ENCODE peak calls at places on chromosomes 5 and 9, in nine cellular contexts. S, E, T, Y, B, W, L, I and H are unnamed samples.

GRCh38 chr5:72110401-72111013 is 3.2 kb downstream of the MAP1B start:
- DNase-seq in I (no peak), T (no peak), E (no peak), L (no peak), S (no peak), Y (no peak), B (no peak), W (no peak), H (no peak)

GRCh38 chr9:113807173-113808061 is 68.7 kb upstream of the ZNF618 start:
- DNase-seq in S (peak; percentile 57), I (peak; percentile 53), B (peak; percentile 56), E (no peak), W (peak; percentile 43), T (peak; percentile 53), Y (peak; percentile 60), L (peak; percentile 75), H (peak; percentile 80)

GRCh38 chr5:82622205-82622604 is 344.1 kb upstream of the RPS23 start:
- DNase-seq in W (no peak), Y (no peak), S (no peak), I (no peak), L (no peak), B (no peak), T (no peak), E (no peak), H (no peak)

GRCh38 chr5:43068037-43068436 is 27.9 kb upstream of the ANXA2R start:
- DNase-seq in E (no peak), B (no peak), Y (no peak), W (no peak), I (no peak), L (no peak), T (no peak), S (no peak), H (no peak)

GRCh38 chr9:129202613-129203555 is 24.8 kb upstream of the IER5L start:
- DNase-seq in E (peak; percentile 96), Y (peak; percentile 63), S (peak; percentile 91), W (peak; percentile 89), I (peak; percentile 91), T (peak; percentile 95), L (peak; percentile 93), B (peak; percentile 88), H (peak; percentile 87)

GRCh38 chr9:972512-973294 is 3.8 kb upstream of the DMRT3 start:
- DNase-seq in Y (no peak), W (no peak), L (no peak), S (no peak), T (no peak), B (no peak), I (no peak), E (no peak), H (no peak)

GRCh38 chr5:181243521-181244307 is at the start of gene RACK1:
- DNase-seq in L (peak; percentile 93), T (peak; percentile 84), Y (peak; percentile 85), I (peak; percentile 90), B (peak; percentile 86), S (peak; percentile 86), W (peak; percentile 92), E (peak; percentile 95), H (peak; percentile 94)

GRCh38 chr5:91118802-91119201 is 264.3 kb downstream of the ARRDC3 start:
- DNase-seq in Y (peak; percentile 35), W (no peak), E (no peak), I (no peak), B (no peak), L (no peak), S (no peak), T (no peak), H (no peak)

GRCh38 chr5:91296691-91297143 is 86.4 kb downstream of the ARRDC3 start:
- DNase-seq in T (no peak), L (peak; percentile 87), B (peak; percentile 78), I (no peak), E (no peak), Y (no peak), S (no peak), W (peak; percentile 69), H (peak; percentile 55)

GRCh38 chr9:27117489-27118135 is 8.6 kb downstream of the TEK start:
- DNase-seq in E (peak; percentile 74), T (no peak), I (peak; percentile 70), S (no peak), W (peak; percentile 90), L (peak; percentile 70), Y (no peak), B (no peak), H (peak; percentile 51)

GRCh38 chr5:9301200-9301599 is 244.7 kb downstream of the SEMA5A start:
- DNase-seq in E (no peak), S (no peak), I (no peak), T (no peak), Y (no peak), W (no peak), B (no peak), L (no peak), H (no peak)

GRCh38 chr5:43286623-43287022 is 26.6 kb downstream of the HMGCS1 start:
- DNase-seq in B (no peak), W (no peak), I (no peak), S (no peak), L (no peak), T (no peak), Y (no peak), E (no peak), H (no peak)

GRCh38 chr5:79091064-79091463 is 20.5 kb upstream of the BHMT start:
- DNase-seq in E (no peak), L (no peak), B (no peak), W (no peak), I (no peak), T (no peak), S (no peak), Y (no peak), H (no peak)

GRCh38 chr9:97905228-97905627 is 17.1 kb downstream of the TRMO start:
- DNase-seq in Y (no peak), B (no peak), I (no peak), L (no peak), S (no peak), T (no peak), E (no peak), W (no peak), H (peak; percentile 46)

GRCh38 chr5:144778546-144778945 is 607.9 kb downstream of the KCTD16 start:
- DNase-seq in L (no peak), B (no peak), T (no peak), W (no peak), S (no peak), I (no peak), Y (peak; percentile 0), E (no peak), H (no peak)

GRCh38 chr5:126341906-126342625 is 81.1 kb upstream of the GRAMD2B start:
- DNase-seq in L (no peak), B (no peak), W (no peak), E (no peak), Y (no peak), I (no peak), T (no peak), S (no peak), H (no peak)

GRCh38 chr9:137109250-137110146 is 5.0 kb downstream of the DPP7 start:
- DNase-seq in E (no peak), B (no peak), W (no peak), S (no peak), T (no peak), I (no peak), Y (no peak), L (no peak), H (no peak)

GRCh38 chr5:6378128-6379023 is at the start of gene MED10:
- DNase-seq in S (peak; percentile 97), T (peak; percentile 96), B (peak; percentile 89), E (peak; percentile 98), L (peak; percentile 98), I (peak; percentile 96), W (peak; percentile 97), Y (peak; percentile 91), H (peak; percentile 98)
- TF ChIP-seq POLR2A in S (peak; percentile 64), T (peak; percentile 52), B (no peak), E (no peak), L (peak; percentile 68), I (peak; percentile 81), W (peak; percentile 73), Y (peak; percentile 85), H (peak; percentile 73)

GRCh38 chr5:59039003-59039295 is 456.1 kb downstream of the RAB3C start:
- DNase-seq in B (no peak), Y (no peak), T (no peak), E (no peak), W (no peak), L (no peak), I (no peak), S (no peak), H (no peak)

GRCh38 chr5:59038169-59039002 is 455.5 kb downstream of the RAB3C start:
- DNase-seq in Y (peak; percentile 19), B (no peak), T (no peak), E (no peak), I (no peak), S (no peak), W (no peak), L (peak; percentile 66), H (peak; percentile 50)

GRCh38 chr5:59040804-59041201 is 457.9 kb downstream of the RAB3C start:
- DNase-seq in B (no peak), T (no peak), I (no peak), S (no peak), L (no peak), W (no peak), E (no peak), Y (no peak), H (no peak)

GRCh38 chr5:59040007-59040803 is 457.3 kb downstream of the RAB3C start:
- DNase-seq in B (peak; percentile 33), I (no peak), W (no peak), Y (no peak), E (no peak), L (no peak), S (no peak), T (no peak), H (no peak)

GRCh38 chr5:59039296-59040006 is 456.6 kb downstream of the RAB3C start:
- DNase-seq in B (peak; percentile 52), W (peak; percentile 90), S (peak; percentile 63), L (peak; percentile 92), E (peak; percentile 96), Y (peak; percentile 76), T (peak; percentile 42), I (peak; percentile 81), H (peak; percentile 75)
- H3K27ac ChIP-seq in B (peak overlapping the region; percentile 47), W (peak overlapping the region; percentile 88), S (peak overlapping the region; percentile 53), L (peak overlapping the region; percentile 89), E (peak overlapping the region; percentile 69), Y (peak overlapping the region; percentile 98), T (no peak overlapping the region), I (peak overlapping the region; percentile 75), H (peak overlapping the region; percentile 88)

DNA sequence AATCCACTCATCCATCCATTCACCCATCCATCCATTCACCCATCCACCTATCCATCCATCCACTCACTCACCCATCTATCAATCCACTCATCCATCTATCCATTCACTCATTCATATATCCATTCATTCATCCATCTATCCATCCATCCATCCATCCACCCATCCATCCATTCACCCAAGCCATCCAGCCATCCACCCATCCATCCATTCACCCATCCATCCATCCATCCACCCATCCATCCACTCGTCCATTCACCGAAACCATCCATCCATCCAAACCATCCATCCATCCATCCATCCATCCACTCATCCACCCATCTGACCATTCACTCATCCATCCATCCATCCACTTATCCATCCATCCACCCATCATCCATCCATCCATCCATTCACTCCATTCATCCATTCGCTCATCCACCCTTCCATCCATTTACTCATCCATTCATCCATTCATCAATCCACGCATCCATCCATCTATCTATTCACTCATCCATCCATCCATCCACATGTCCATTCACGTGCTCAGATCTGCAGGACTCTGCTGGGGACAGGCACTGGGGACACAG is 6.6 kb downstream of the SLC9A3 start:
- DNase-seq in I (no peak), E (no peak), W (no peak), L (no peak), Y (no peak), T (no peak), S (no peak), B (no peak), H (no peak)
- H3K27me3 ChIP-seq in I (peaks cover 45% of the 10 kb centered on the region), E (peaks cover 5% of the 10 kb centered on the region), W (peaks cover 70% of the 10 kb centered on the region), L (peaks cover 51% of the 10 kb centered on the region), Y (peaks cover 60% of the 10 kb centered on the region), T (no peaks in the 10 kb centered on the region), S (no peaks in the 10 kb centered on the region), B (peaks cover 53% of the 10 kb centered on the region), H (no peaks in the 10 kb centered on the region)

GRCh38 chr9:4662108-4662988 is at the start of gene PLPP6:
- DNase-seq in T (peak; percentile 88), B (peak; percentile 84), Y (peak; percentile 75), L (peak; percentile 93), I (peak; percentile 93), S (peak; percentile 87), W (peak; percentile 90), E (peak; percentile 96), H (peak; percentile 88)
- TF ChIP-seq POLR2A in T (peak; percentile 33), B (peak; percentile 43), Y (peak; percentile 56), L (no peak), I (peak; percentile 87), S (peak; percentile 61), W (peak; percentile 74), E (no peak), H (peak; percentile 74)